ENCODE peak calls at places on chromosome 11, in seven cellular contexts. P is NCI-H1092; V is activated CD8-positive, alpha-beta T cell treated with anti-CD3 and anti-CD28 coated beads, Interleukin-2, amount 10 ng/mL, durations not matched to agents 7 days and 5 days; M is H4; I is globus pallidus; T is amniotic stem cell; Z is dorsolateral prefrontal cortex. R is an unnamed sample.

GRCh38 chr11:35852056-35852455 is 91.8 kb upstream of the LDLRAD3 start:
- DNase-seq in T (no peak), P (no peak), V (no peak), M (no peak), Z (peak; percentile 10), I (no peak), R (no peak)

GRCh38 chr11:47099213-47099917 is 77.3 kb downstream of the ARFGAP2 start:
- DNase-seq in Z (no peak), I (no peak), M (no peak), T (no peak), P (no peak), V (no peak), R (no peak)

GRCh38 chr11:749731-750130 is 2.5 kb downstream of the TALDO1 start:
- DNase-seq in M (no peak), P (no peak), T (no peak), Z (no peak), V (no peak), I (no peak), R (no peak)

GRCh38 chr11:92225206-92225562 is 566 bp downstream of the FAT3 start:
- DNase-seq in Z (peak; percentile 31), T (no peak), P (no peak), M (no peak), I (no peak), V (no peak), R (no peak)

GRCh38 chr11:112564228-112564955 is 303.7 kb upstream of the PLET1 start:
- DNase-seq in I (peak; percentile 48), V (no peak), Z (no peak), P (no peak), M (peak; percentile 94), T (no peak), R (no peak)

GRCh38 chr11:726278-726915 is 20.4 kb downstream of the EPS8L2 start:
- DNase-seq in V (peak; percentile 73), P (peak; percentile 24), M (no peak), T (no peak), Z (no peak), I (no peak), R (no peak)

GRCh38 chr11:57667715-57668466 is at the start of gene ZDHHC5:
- DNase-seq in Z (peak; percentile 99), P (peak; percentile 99), I (peak; percentile 99), M (peak; percentile 99), V (peak; percentile 100), T (peak; percentile 98), R (peak; percentile 95)

GRCh38 chr11:92762175-92762574 is 207.3 kb upstream of the MTNR1B start:
- DNase-seq in T (no peak), M (no peak), Z (no peak), P (no peak), I (no peak), V (no peak), R (no peak)

GRCh38 chr11:73622920-73623593 is 23.3 kb upstream of the PLEKHB1 start:
- DNase-seq in Z (no peak), V (no peak), I (no peak), T (no peak), P (no peak), M (no peak), R (no peak)

GRCh38 chr11:128302425-128303186 is 284.8 kb downstream of the ETS1 start:
- DNase-seq in M (no peak), V (peak; percentile 90), Z (no peak), T (no peak), P (no peak), I (no peak), R (no peak)

GRCh38 chr11:76253416-76253815 is 47.1 kb upstream of the WNT11 start:
- DNase-seq in Z (no peak), I (peak; percentile 19), T (no peak), P (no peak), V (no peak), M (no peak), R (no peak)

GRCh38 chr11:71284525-71285092 is 32.2 kb upstream of the SHANK2 start:
- DNase-seq in I (no peak), P (peak; percentile 21), T (no peak), Z (no peak), M (no peak), V (no peak), R (no peak)

GRCh38 chr11:59891781-59892181 is 13.2 kb downstream of the OOSP3 start:
- DNase-seq in M (no peak), I (no peak), Z (no peak), V (no peak), T (no peak), P (no peak), R (no peak)

GRCh38 chr11:115848614-115849013 is 344.4 kb upstream of the CADM1 start:
- DNase-seq in V (no peak), T (no peak), I (no peak), P (no peak), M (peak; percentile 20), Z (no peak), R (no peak)

GRCh38 chr11:70432065-70432464 is 33.7 kb downstream of the CTTN start:
- DNase-seq in M (no peak), I (no peak), Z (no peak), V (no peak), T (no peak), P (no peak), R (no peak)

GRCh38 chr11:112285918-112286317 is 25.3 kb upstream of the PLET1 start:
- DNase-seq in Z (no peak), T (no peak), M (no peak), V (no peak), P (no peak), I (no peak), R (no peak)

GRCh38 chr11:108221981-108222685 is at the start of gene NPAT:
- DNase-seq in P (no peak), M (no peak), V (no peak), Z (no peak), T (no peak), I (no peak), R (no peak)

GRCh38 chr11:119093951-119094815 is 7.5 kb downstream of the DPAGT1 start:
- DNase-seq in M (no peak), T (no peak), V (peak; percentile 47), I (no peak), P (no peak), Z (peak; percentile 41), R (no peak)

GRCh38 chr11:129280027-129280811 is 88.1 kb upstream of the ARHGAP32 start:
- DNase-seq in P (peak; percentile 51), Z (no peak), V (peak; percentile 26), M (peak; percentile 21), I (no peak), T (no peak), R (no peak)

GRCh38 chr11:86774422-86774821 is 25.9 kb upstream of the PRSS23 start:
- DNase-seq in T (no peak), Z (no peak), V (no peak), I (no peak), M (no peak), P (no peak), R (no peak)

GRCh38 chr11:94400839-94401772 is at the start of gene GPR83:
- DNase-seq in T (no peak), V (no peak), Z (peak; percentile 36), P (peak; percentile 14), M (no peak), I (no peak), R (no peak)

GRCh38 chr11:12857572-12857971 is 151.5 kb upstream of the RASSF10 start:
- DNase-seq in M (no peak), V (no peak), T (no peak), P (no peak), I (no peak), Z (no peak), R (no peak)

GRCh38 chr11:44310456-44311272 is 725 bp upstream of the ALX4 start:
- DNase-seq in M (no peak), Z (no peak), I (no peak), V (no peak), T (no peak), P (no peak), R (no peak)

GRCh38 chr11:116052603-116053537 is 548.7 kb upstream of the CADM1 start:
- DNase-seq in V (no peak), M (no peak), I (no peak), P (peak; percentile 84), Z (no peak), T (no peak), R (no peak)

GRCh38 chr11:206516-207212 is 535 bp downstream of the BET1L start:
- DNase-seq in V (peak; percentile 41), P (no peak), M (no peak), T (no peak), Z (no peak), I (no peak), R (no peak)

GRCh38 chr11:102853956-102854355 is 10.5 kb upstream of the MMP3 start:
- DNase-seq in V (no peak), T (no peak), I (no peak), Z (no peak), M (no peak), P (no peak), R (no peak)

GRCh38 chr11:35954205-35954604 is 10.3 kb downstream of the LDLRAD3 start:
- DNase-seq in T (no peak), Z (no peak), I (no peak), V (no peak), P (no peak), M (no peak), R (no peak)

R was measured in kidney epithelial cell.